ENCODE peak calls at places on chromosome 5, in six cellular contexts. R, I, V, G, D and F are unnamed samples. For H3K27me3, the result is how much of the 10 kb centered on the place peaks cover.

GRCh38 chr5:180898621-180899246 is at the start of gene BTNL8:
- DNase-seq in R (no peak), D (no peak), I (peak), V (no peak), G (no peak), F (no peak)

GRCh38 chr5:120614512-120614911 is 150.4 kb downstream of the PRR16 start:
- DNase-seq in I (no peak), G (no peak), V (no peak), D (no peak), R (no peak), F (peak)

GRCh38 chr5:21236104-21236503 is 1248.1 kb upstream of the CDH18 start:
- DNase-seq in V (no peak), R (no peak), I (no peak), G (no peak), D (no peak), F (no peak)

GRCh38 chr5:17951392-17952169 is 317.3 kb downstream of the TAF11L14 start:
- DNase-seq in D (no peak), R (peak), V (no peak), I (no peak), G (no peak), F (no peak)

GRCh38 chr5:176784218-176785165 is 25.9 kb upstream of the UNC5A start:
- DNase-seq in V (peak), R (no peak), D (no peak), I (no peak), G (no peak), F (peak)

GRCh38 chr5:109409061-109409843 is 522 bp downstream of the PJA2 start:
- DNase-seq in D (peak), I (peak), V (peak), R (peak), G (peak), F (no peak)

GRCh38 chr5:132210944-132211343 is 16.7 kb downstream of the P4HA2 start:
- DNase-seq in G (no peak), R (no peak), I (no peak), V (peak), D (no peak), F (no peak)

GRCh38 chr5:39114155-39114554 is 40.0 kb upstream of the RICTOR start:
- DNase-seq in I (no peak), R (no peak), D (no peak), V (no peak), G (no peak), F (no peak)

GRCh38 chr5:13939647-13940046 is 4.8 kb downstream of the DNAH5 start:
- DNase-seq in R (peak), G (no peak), I (no peak), V (no peak), D (no peak), F (no peak)

GRCh38 chr5:139064613-139065012 is 133.6 kb downstream of the SIL1 start:
- DNase-seq in I (peak), D (peak), G (no peak), V (no peak), R (no peak), F (no peak)

GRCh38 chr5:90866333-90866732 is 307.7 kb downstream of the ADGRV1 start:
- DNase-seq in G (no peak), V (no peak), R (no peak), I (no peak), D (no peak), F (no peak)

GRCh38 chr5:19235101-19235584 is 752.9 kb downstream of the CDH18 start:
- DNase-seq in R (no peak), V (no peak), D (no peak), I (no peak), G (no peak), F (no peak)

DNA sequence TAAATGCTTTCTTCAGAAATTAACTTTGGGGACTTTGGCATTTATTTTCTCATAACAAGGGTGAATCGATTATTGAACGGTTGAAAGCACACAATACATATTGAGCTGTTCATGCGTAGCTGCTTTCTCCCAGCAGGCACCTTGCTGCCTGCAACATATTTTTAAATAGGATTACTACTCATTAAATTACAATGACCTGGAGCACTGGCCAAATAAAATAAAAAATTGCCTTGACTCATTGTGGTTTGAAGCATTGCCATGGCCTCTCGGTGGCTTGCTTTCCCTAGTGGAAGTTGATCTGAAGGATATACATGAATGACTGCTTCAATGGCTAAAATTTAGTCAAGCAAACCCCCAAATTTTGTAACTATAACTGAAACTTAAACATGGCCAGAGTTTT is 181.6 kb upstream of the NUDT12 start:
- DNase-seq in G (no peak), V (no peak), R (no peak), D (no peak), I (no peak), F (peak)
- H3K4me3 ChIP-seq in G (no peak), V (no peak), R (no peak), D (no peak), I (no peak), F (no peak)

GRCh38 chr5:135709998-135710670 is 124.3 kb upstream of the SLC25A48 start:
- DNase-seq in G (no peak), D (no peak), V (no peak), I (no peak), R (no peak), F (no peak)

GRCh38 chr5:135709103-135709660 is 125.3 kb upstream of the SLC25A48 start:
- DNase-seq in I (no peak), G (no peak), V (no peak), D (no peak), R (no peak), F (no peak)

GRCh38 chr5:135707302-135707701 is 127.2 kb upstream of the SLC25A48 start:
- DNase-seq in G (no peak), V (no peak), D (no peak), I (no peak), R (no peak), F (no peak)

GRCh38 chr5:135706893-135707292 is 127.6 kb upstream of the SLC25A48 start:
- DNase-seq in D (no peak), R (no peak), G (no peak), I (no peak), V (no peak), F (no peak)

DNA sequence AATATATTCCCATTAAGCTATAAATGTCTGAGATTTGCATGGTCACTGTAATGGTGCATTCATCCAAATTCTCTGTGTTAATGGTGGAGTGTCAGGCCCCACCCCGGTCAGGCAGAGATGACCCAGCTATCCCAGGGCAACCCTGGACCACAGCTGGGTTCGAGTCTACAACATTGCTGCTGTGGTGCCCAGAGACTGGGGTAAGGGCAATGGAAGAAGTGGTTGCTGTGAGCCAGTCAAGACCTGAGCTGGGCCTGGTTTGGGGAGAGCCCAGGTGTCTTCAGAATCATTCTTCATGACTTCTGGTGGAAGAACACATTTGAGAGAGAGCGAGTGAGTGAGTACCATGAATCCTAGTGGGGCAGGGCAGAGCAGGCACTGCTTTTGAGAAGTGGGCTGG is 126.0 kb upstream of the SLC25A48 start:
- DNase-seq in R (no peak), V (no peak), D (no peak), G (no peak), I (no peak), F (no peak)
- H3K27me3 ChIP-seq in R (under half), V (under half), D (under half), G (under half), I (under half), F (under half)

DNA sequence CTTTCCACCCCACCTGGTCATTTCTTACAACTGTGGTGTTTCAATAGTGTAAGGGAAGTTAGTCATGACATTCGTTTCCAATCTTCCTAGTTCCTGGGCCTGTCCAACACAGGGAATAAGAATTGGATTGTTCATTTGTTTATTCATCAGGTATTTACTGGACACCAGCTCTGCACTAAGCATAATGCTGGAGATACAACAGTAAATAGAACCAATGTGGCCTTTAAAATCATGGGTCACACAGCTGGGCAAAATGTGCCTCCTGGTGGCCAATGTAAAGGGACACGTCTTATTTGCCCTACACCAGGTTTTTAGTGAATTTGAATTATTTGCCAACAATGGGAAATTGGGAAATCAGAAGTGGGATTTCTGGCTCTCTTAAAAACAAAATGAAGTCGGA is 10.4 kb downstream of the ABLIM3 start:
- DNase-seq in G (no peak), R (no peak), D (no peak), V (no peak), I (no peak), F (no peak)
- TF ChIP-seq CTCF in G (peak), R (peak), D (no peak), V (no peak), I (no peak), F (peak)

DNA sequence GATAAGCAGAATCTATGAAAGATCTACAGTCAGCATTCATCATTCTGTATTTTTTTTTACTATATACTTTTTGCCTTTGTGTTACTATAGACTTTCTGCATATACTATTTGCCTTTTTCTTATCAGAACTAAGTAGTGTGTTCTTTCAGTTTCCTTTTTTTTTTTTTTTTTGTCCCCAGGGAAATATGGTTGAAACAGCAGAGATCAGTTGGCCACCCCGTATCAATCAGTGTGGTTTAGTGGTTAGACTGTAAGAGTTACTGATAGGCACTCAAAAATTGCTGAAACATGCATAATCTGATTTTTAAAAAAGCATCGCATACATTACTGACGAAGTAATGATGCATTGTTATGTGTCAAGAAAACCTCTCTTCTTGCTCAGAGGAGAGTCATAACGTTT is 990.8 kb upstream of the EDIL3 start:
- DNase-seq in I (no peak), V (no peak), G (no peak), D (no peak), R (no peak), F (no peak)
- H3K4me3 ChIP-seq in I (no peak), V (no peak), G (no peak), D (no peak), R (no peak), F (no peak)